ENCODE peak calls at places on chromosomes 13 and 19, in eight cellular contexts. One of them, this sample, is unnamed.
A peak's percentile ranks its signal among the peaks of the same experiment; 100 is the strongest.

GRCh38 chr13:51230473-51231105 is 8.4 kb downstream of the FAM124A start:
- DNase-seq in HS-5: no peak
- DNase-seq in GM04504: no peak
- DNase-seq in stimulated activated CD4-positive, alpha-beta T cell treated with anti-CD3 and anti-CD28 coated beads, Interleukin-4, amount 100 ng/mL, for 24 hours: no peak
- DNase-seq in mucosa of gallbladder: peak; percentile 67
- DNase-seq in lung microvascular endothelial cell: peak; percentile 70
- DNase-seq in T-helper 2 cell: no peak
- DNase-seq in NCI-H2081: no peak
- DNase-seq in this sample: no peak

GRCh38 chr13:47112205-47112896 is 215.5 kb upstream of the HTR2A start:
- DNase-seq in T-helper 2 cell: no peak
- DNase-seq in lung microvascular endothelial cell: no peak
- DNase-seq in stimulated activated CD4-positive, alpha-beta T cell treated with anti-CD3 and anti-CD28 coated beads, Interleukin-4, amount 100 ng/mL, for 24 hours: no peak
- DNase-seq in NCI-H2081: no peak
- DNase-seq in GM04504: no peak
- DNase-seq in HS-5: no peak
- DNase-seq in mucosa of gallbladder: no peak
- DNase-seq in this sample: no peak

GRCh38 chr19:5006201-5006600 is 37.3 kb downstream of the KDM4B start:
- DNase-seq in HS-5: no peak
- DNase-seq in mucosa of gallbladder: no peak
- DNase-seq in NCI-H2081: no peak
- DNase-seq in lung microvascular endothelial cell: no peak
- DNase-seq in T-helper 2 cell: no peak
- DNase-seq in GM04504: no peak
- DNase-seq in stimulated activated CD4-positive, alpha-beta T cell treated with anti-CD3 and anti-CD28 coated beads, Interleukin-4, amount 100 ng/mL, for 24 hours: no peak
- DNase-seq in this sample: no peak

GRCh38 chr13:49248433-49249002 is 793 bp downstream of the CDADC1 start:
- DNase-seq in NCI-H2081: no peak
- DNase-seq in HS-5: no peak
- DNase-seq in GM04504: no peak
- DNase-seq in mucosa of gallbladder: no peak
- DNase-seq in lung microvascular endothelial cell: peak; percentile 12
- DNase-seq in stimulated activated CD4-positive, alpha-beta T cell treated with anti-CD3 and anti-CD28 coated beads, Interleukin-4, amount 100 ng/mL, for 24 hours: no peak
- DNase-seq in T-helper 2 cell: no peak
- DNase-seq in this sample: no peak

GRCh38 chr13:73938375-73939070 is 195.7 kb downstream of the KLF12 start:
- DNase-seq in NCI-H2081: no peak
- DNase-seq in HS-5: peak; percentile 39
- DNase-seq in T-helper 2 cell: no peak
- DNase-seq in mucosa of gallbladder: no peak
- DNase-seq in stimulated activated CD4-positive, alpha-beta T cell treated with anti-CD3 and anti-CD28 coated beads, Interleukin-4, amount 100 ng/mL, for 24 hours: no peak
- DNase-seq in GM04504: peak; percentile 51
- DNase-seq in lung microvascular endothelial cell: peak; percentile 87
- DNase-seq in this sample: no peak

GRCh38 chr19:19911150-19911549 is 10.4 kb downstream of the ZNF93 start:
- DNase-seq in NCI-H2081: no peak
- DNase-seq in HS-5: no peak
- DNase-seq in T-helper 2 cell: no peak
- DNase-seq in stimulated activated CD4-positive, alpha-beta T cell treated with anti-CD3 and anti-CD28 coated beads, Interleukin-4, amount 100 ng/mL, for 24 hours: no peak
- DNase-seq in GM04504: no peak
- DNase-seq in lung microvascular endothelial cell: peak; percentile 8
- DNase-seq in mucosa of gallbladder: no peak
- DNase-seq in this sample: no peak

GRCh38 chr13:32381539-32381938 is 46.4 kb downstream of the N4BP2L1 start:
- DNase-seq in HS-5: no peak
- DNase-seq in mucosa of gallbladder: peak; percentile 19
- DNase-seq in T-helper 2 cell: no peak
- DNase-seq in lung microvascular endothelial cell: peak; percentile 26
- DNase-seq in NCI-H2081: peak; percentile 18
- DNase-seq in stimulated activated CD4-positive, alpha-beta T cell treated with anti-CD3 and anti-CD28 coated beads, Interleukin-4, amount 100 ng/mL, for 24 hours: no peak
- DNase-seq in GM04504: no peak
- DNase-seq in this sample: no peak

GRCh38 chr13:35894636-35895035 is 236.5 kb downstream of the DCLK1 start:
- DNase-seq in T-helper 2 cell: no peak
- DNase-seq in stimulated activated CD4-positive, alpha-beta T cell treated with anti-CD3 and anti-CD28 coated beads, Interleukin-4, amount 100 ng/mL, for 24 hours: no peak
- DNase-seq in NCI-H2081: no peak
- DNase-seq in HS-5: no peak
- DNase-seq in lung microvascular endothelial cell: no peak
- DNase-seq in mucosa of gallbladder: no peak
- DNase-seq in GM04504: no peak
- DNase-seq in this sample: no peak

GRCh38 chr13:24228852-24229458 is 68.4 kb downstream of the SPATA13 start:
- DNase-seq in stimulated activated CD4-positive, alpha-beta T cell treated with anti-CD3 and anti-CD28 coated beads, Interleukin-4, amount 100 ng/mL, for 24 hours: peak; percentile 49
- DNase-seq in GM04504: peak; percentile 26
- DNase-seq in NCI-H2081: peak; percentile 60
- DNase-seq in mucosa of gallbladder: peak; percentile 45
- DNase-seq in T-helper 2 cell: no peak
- DNase-seq in lung microvascular endothelial cell: peak; percentile 79
- DNase-seq in HS-5: peak; percentile 4
- DNase-seq in this sample: no peak

GRCh38 chr13:24176351-24177101 is 16.0 kb downstream of the SPATA13 start:
- DNase-seq in HS-5: no peak
- DNase-seq in mucosa of gallbladder: no peak
- DNase-seq in NCI-H2081: peak; percentile 37
- DNase-seq in lung microvascular endothelial cell: peak; percentile 77
- DNase-seq in GM04504: no peak
- DNase-seq in T-helper 2 cell: no peak
- DNase-seq in stimulated activated CD4-positive, alpha-beta T cell treated with anti-CD3 and anti-CD28 coated beads, Interleukin-4, amount 100 ng/mL, for 24 hours: no peak
- DNase-seq in this sample: no peak

GRCh38 chr13:98892821-98893220 is 85.0 kb downstream of the DOCK9 start:
- DNase-seq in T-helper 2 cell: no peak
- DNase-seq in lung microvascular endothelial cell: no peak
- DNase-seq in stimulated activated CD4-positive, alpha-beta T cell treated with anti-CD3 and anti-CD28 coated beads, Interleukin-4, amount 100 ng/mL, for 24 hours: no peak
- DNase-seq in HS-5: no peak
- DNase-seq in GM04504: no peak
- DNase-seq in NCI-H2081: no peak
- DNase-seq in mucosa of gallbladder: no peak
- DNase-seq in this sample: no peak

GRCh38 chr19:29833614-29834261 is 21.9 kb downstream of the CCNE1 start:
- DNase-seq in HS-5: no peak
- DNase-seq in lung microvascular endothelial cell: no peak
- DNase-seq in stimulated activated CD4-positive, alpha-beta T cell treated with anti-CD3 and anti-CD28 coated beads, Interleukin-4, amount 100 ng/mL, for 24 hours: no peak
- DNase-seq in mucosa of gallbladder: no peak
- DNase-seq in NCI-H2081: no peak
- DNase-seq in GM04504: no peak
- DNase-seq in T-helper 2 cell: no peak
- DNase-seq in this sample: no peak

GRCh38 chr19:27775395-27775794 is 1437.6 kb downstream of the UQCRFS1 start:
- DNase-seq in NCI-H2081: no peak
- DNase-seq in HS-5: no peak
- DNase-seq in stimulated activated CD4-positive, alpha-beta T cell treated with anti-CD3 and anti-CD28 coated beads, Interleukin-4, amount 100 ng/mL, for 24 hours: no peak
- DNase-seq in mucosa of gallbladder: no peak
- DNase-seq in GM04504: no peak
- DNase-seq in lung microvascular endothelial cell: no peak
- DNase-seq in T-helper 2 cell: no peak
- DNase-seq in this sample: no peak

GRCh38 chr19:14368011-14368513 is 13.2 kb upstream of the ADGRE5 start:
- DNase-seq in GM04504: no peak
- DNase-seq in T-helper 2 cell: no peak
- DNase-seq in stimulated activated CD4-positive, alpha-beta T cell treated with anti-CD3 and anti-CD28 coated beads, Interleukin-4, amount 100 ng/mL, for 24 hours: no peak
- DNase-seq in NCI-H2081: no peak
- DNase-seq in mucosa of gallbladder: no peak
- DNase-seq in lung microvascular endothelial cell: peak; percentile 48
- DNase-seq in HS-5: no peak
- DNase-seq in this sample: no peak

GRCh38 chr13:72104656-72105180 is 237.7 kb upstream of the DACH1 start:
- DNase-seq in NCI-H2081: no peak
- DNase-seq in HS-5: no peak
- DNase-seq in mucosa of gallbladder: no peak
- DNase-seq in GM04504: peak; percentile 21
- DNase-seq in stimulated activated CD4-positive, alpha-beta T cell treated with anti-CD3 and anti-CD28 coated beads, Interleukin-4, amount 100 ng/mL, for 24 hours: no peak
- DNase-seq in T-helper 2 cell: no peak
- DNase-seq in lung microvascular endothelial cell: no peak
- DNase-seq in this sample: no peak

GRCh38 chr13:34408635-34409034 is 533.4 kb upstream of the NBEA start:
- DNase-seq in lung microvascular endothelial cell: no peak
- DNase-seq in T-helper 2 cell: no peak
- DNase-seq in GM04504: no peak
- DNase-seq in stimulated activated CD4-positive, alpha-beta T cell treated with anti-CD3 and anti-CD28 coated beads, Interleukin-4, amount 100 ng/mL, for 24 hours: no peak
- DNase-seq in NCI-H2081: no peak
- DNase-seq in mucosa of gallbladder: no peak
- DNase-seq in HS-5: no peak
- DNase-seq in this sample: no peak

GRCh38 chr13:110303644-110304043 is 3.3 kb downstream of the COL4A1 start:
- DNase-seq in mucosa of gallbladder: no peak
- DNase-seq in HS-5: no peak
- DNase-seq in NCI-H2081: no peak
- DNase-seq in stimulated activated CD4-positive, alpha-beta T cell treated with anti-CD3 and anti-CD28 coated beads, Interleukin-4, amount 100 ng/mL, for 24 hours: no peak
- DNase-seq in GM04504: no peak
- DNase-seq in lung microvascular endothelial cell: no peak
- DNase-seq in T-helper 2 cell: no peak
- DNase-seq in this sample: no peak